ENCODE peak calls at places on chromosome 1, in six cellular contexts. One of them, this sample, is unnamed.

GRCh38 chr1:92989253-92989652 is 28.0 kb upstream of the DIPK1A start:
- DNase-seq in OCI-LY7: no peak
- DNase-seq in activated CD8-positive, alpha-beta T cell treated with anti-CD3 and anti-CD28 coated beads for 36 hours: no peak
- DNase-seq in KBM-7: no peak
- DNase-seq in hippocampal formation: no peak
- DNase-seq in uterus: no peak
- DNase-seq in this sample: no peak

GRCh38 chr1:71232166-71232763 is 151.4 kb upstream of the ZRANB2 start:
- DNase-seq in OCI-LY7: no peak
- DNase-seq in activated CD8-positive, alpha-beta T cell treated with anti-CD3 and anti-CD28 coated beads for 36 hours: no peak
- DNase-seq in KBM-7: no peak
- DNase-seq in hippocampal formation: no peak
- DNase-seq in uterus: no peak
- DNase-seq in this sample: no peak

GRCh38 chr1:166166400-166166699 is 451 bp downstream of the FAM78B start:
- DNase-seq in OCI-LY7: no peak
- DNase-seq in activated CD8-positive, alpha-beta T cell treated with anti-CD3 and anti-CD28 coated beads for 36 hours: no peak
- DNase-seq in KBM-7: no peak
- DNase-seq in hippocampal formation: no peak
- DNase-seq in uterus: no peak
- DNase-seq in this sample: no peak

GRCh38 chr1:3858231-3858981 is 1.1 kb downstream of the DFFB start:
- DNase-seq in OCI-LY7: peak
- DNase-seq in activated CD8-positive, alpha-beta T cell treated with anti-CD3 and anti-CD28 coated beads for 36 hours: peak
- DNase-seq in KBM-7: peak
- DNase-seq in hippocampal formation: peak
- DNase-seq in uterus: no peak
- DNase-seq in this sample: peak

GRCh38 chr1:156812293-156812990 is 4.2 kb downstream of the SH2D2A start:
- DNase-seq in OCI-LY7: no peak
- DNase-seq in activated CD8-positive, alpha-beta T cell treated with anti-CD3 and anti-CD28 coated beads for 36 hours: no peak
- DNase-seq in KBM-7: no peak
- DNase-seq in hippocampal formation: no peak
- DNase-seq in uterus: no peak
- DNase-seq in this sample: no peak

GRCh38 chr1:186272486-186272885 is 102.6 kb downstream of the TPR start:
- DNase-seq in OCI-LY7: no peak
- DNase-seq in activated CD8-positive, alpha-beta T cell treated with anti-CD3 and anti-CD28 coated beads for 36 hours: no peak
- DNase-seq in KBM-7: no peak
- DNase-seq in hippocampal formation: no peak
- DNase-seq in uterus: no peak
- DNase-seq in this sample: no peak

GRCh38 chr1:155127105-155127671 is 488 bp upstream of the EFNA1 start:
- DNase-seq in OCI-LY7: no peak
- DNase-seq in activated CD8-positive, alpha-beta T cell treated with anti-CD3 and anti-CD28 coated beads for 36 hours: peak
- DNase-seq in KBM-7: peak
- DNase-seq in hippocampal formation: peak
- DNase-seq in uterus: peak
- DNase-seq in this sample: no peak

GRCh38 chr1:64891440-64891815 is 74.9 kb downstream of the JAK1 start:
- DNase-seq in OCI-LY7: no peak
- DNase-seq in activated CD8-positive, alpha-beta T cell treated with anti-CD3 and anti-CD28 coated beads for 36 hours: peak
- DNase-seq in KBM-7: no peak
- DNase-seq in hippocampal formation: no peak
- DNase-seq in uterus: no peak
- DNase-seq in this sample: no peak

GRCh38 chr1:50742523-50742922 is 217.5 kb downstream of the FAF1 start:
- DNase-seq in OCI-LY7: no peak
- DNase-seq in activated CD8-positive, alpha-beta T cell treated with anti-CD3 and anti-CD28 coated beads for 36 hours: no peak
- DNase-seq in KBM-7: no peak
- DNase-seq in hippocampal formation: no peak
- DNase-seq in uterus: no peak
- DNase-seq in this sample: no peak

GRCh38 chr1:55559111-55559510 is 343.9 kb upstream of the USP24 start:
- DNase-seq in OCI-LY7: no peak
- DNase-seq in activated CD8-positive, alpha-beta T cell treated with anti-CD3 and anti-CD28 coated beads for 36 hours: no peak
- DNase-seq in KBM-7: no peak
- DNase-seq in hippocampal formation: no peak
- DNase-seq in uterus: no peak
- DNase-seq in this sample: no peak

GRCh38 chr1:110119843-110120242 is 7.6 kb downstream of the UBL4B start:
- DNase-seq in OCI-LY7: no peak
- DNase-seq in activated CD8-positive, alpha-beta T cell treated with anti-CD3 and anti-CD28 coated beads for 36 hours: no peak
- DNase-seq in KBM-7: no peak
- DNase-seq in hippocampal formation: no peak
- DNase-seq in uterus: no peak
- DNase-seq in this sample: no peak

GRCh38 chr1:189563784-189564183 is 913.9 kb downstream of the BRINP3 start:
- DNase-seq in OCI-LY7: no peak
- DNase-seq in activated CD8-positive, alpha-beta T cell treated with anti-CD3 and anti-CD28 coated beads for 36 hours: no peak
- DNase-seq in KBM-7: no peak
- DNase-seq in hippocampal formation: no peak
- DNase-seq in uterus: no peak
- DNase-seq in this sample: no peak

GRCh38 chr1:230261918-230262650 is 164.0 kb downstream of the PGBD5 start:
- DNase-seq in OCI-LY7: no peak
- DNase-seq in activated CD8-positive, alpha-beta T cell treated with anti-CD3 and anti-CD28 coated beads for 36 hours: no peak
- DNase-seq in KBM-7: no peak
- DNase-seq in hippocampal formation: no peak
- DNase-seq in uterus: no peak
- DNase-seq in this sample: no peak

GRCh38 chr1:33377750-33378149 is 53.1 kb downstream of the PHC2 start:
- DNase-seq in OCI-LY7: no peak
- DNase-seq in activated CD8-positive, alpha-beta T cell treated with anti-CD3 and anti-CD28 coated beads for 36 hours: no peak
- DNase-seq in KBM-7: no peak
- DNase-seq in hippocampal formation: no peak
- DNase-seq in uterus: no peak
- DNase-seq in this sample: no peak

GRCh38 chr1:159250817-159251216 is 46.1 kb downstream of the ACKR1 start:
- DNase-seq in OCI-LY7: no peak
- DNase-seq in activated CD8-positive, alpha-beta T cell treated with anti-CD3 and anti-CD28 coated beads for 36 hours: no peak
- DNase-seq in KBM-7: peak
- DNase-seq in hippocampal formation: no peak
- DNase-seq in uterus: no peak
- DNase-seq in this sample: no peak

GRCh38 chr1:159000627-159001026 is 9.1 kb upstream of the IFI16 start:
- DNase-seq in OCI-LY7: no peak
- DNase-seq in activated CD8-positive, alpha-beta T cell treated with anti-CD3 and anti-CD28 coated beads for 36 hours: no peak
- DNase-seq in KBM-7: peak
- DNase-seq in hippocampal formation: peak
- DNase-seq in uterus: peak
- DNase-seq in this sample: no peak

GRCh38 chr1:64983110-64983509 is 16.8 kb upstream of the JAK1 start:
- DNase-seq in OCI-LY7: no peak
- DNase-seq in activated CD8-positive, alpha-beta T cell treated with anti-CD3 and anti-CD28 coated beads for 36 hours: no peak
- DNase-seq in KBM-7: no peak
- DNase-seq in hippocampal formation: no peak
- DNase-seq in uterus: no peak
- DNase-seq in this sample: no peak

GRCh38 chr1:2198571-2198970 is 4.0 kb upstream of the FAAP20 start:
- DNase-seq in OCI-LY7: no peak
- DNase-seq in activated CD8-positive, alpha-beta T cell treated with anti-CD3 and anti-CD28 coated beads for 36 hours: no peak
- DNase-seq in KBM-7: no peak
- DNase-seq in hippocampal formation: no peak
- DNase-seq in uterus: no peak
- DNase-seq in this sample: no peak

GRCh38 chr1:241413386-241413785 is 56.4 kb upstream of the RGS7 start:
- DNase-seq in OCI-LY7: no peak
- DNase-seq in activated CD8-positive, alpha-beta T cell treated with anti-CD3 and anti-CD28 coated beads for 36 hours: peak
- DNase-seq in KBM-7: no peak
- DNase-seq in hippocampal formation: no peak
- DNase-seq in uterus: no peak
- DNase-seq in this sample: no peak

This sample was measured in GF-D8.